ENCODE peak calls at places on chromosome 6, in six cellular contexts. P is cardiac fibroblast, H is AG09309, D is CD14-positive monocyte, I is mesothelial cell of epicardium, Q is AG09319. B is an unnamed sample.

GRCh38 chr6:108027594-108027993 is 46.9 kb downstream of the OSTM1 start:
- DNase-seq in D (no peak), Q (no peak), I (no peak), P (peak; percentile 15), H (no peak), B (no peak)

GRCh38 chr6:167759912-167760311 is 66.8 kb upstream of the AFDN start:
- DNase-seq in D (peak; percentile 40), P (no peak), H (no peak), I (no peak), Q (no peak), B (no peak)

GRCh38 chr6:20116792-20117191 is 95.5 kb downstream of the MBOAT1 start:
- DNase-seq in I (no peak), Q (no peak), P (no peak), H (no peak), D (no peak), B (no peak)

GRCh38 chr6:3363296-3364025 is 93.4 kb downstream of the SLC22A23 start:
- DNase-seq in Q (no peak), H (no peak), D (no peak), P (no peak), I (no peak), B (no peak)

GRCh38 chr6:105359419-105360366 is 43.2 kb downstream of the PREP start:
- DNase-seq in P (peak; percentile 95), D (no peak), I (no peak), H (peak; percentile 77), Q (peak; percentile 61), B (no peak)

GRCh38 chr6:5084192-5084786 is 852 bp upstream of the PPP1R3G start:
- DNase-seq in H (no peak), P (no peak), I (no peak), Q (no peak), D (no peak), B (no peak)

GRCh38 chr6:163531122-163531521 is 116.6 kb downstream of the QKI start:
- DNase-seq in H (no peak), Q (no peak), D (no peak), I (no peak), P (no peak), B (no peak)

GRCh38 chr6:22471746-22472145 is 97.6 kb upstream of the HDGFL1 start:
- DNase-seq in Q (no peak), H (no peak), D (no peak), P (no peak), I (no peak), B (no peak)

GRCh38 chr6:140542858-140543257 is 1168.4 kb upstream of the CITED2 start:
- DNase-seq in P (no peak), Q (no peak), H (no peak), I (no peak), D (no peak), B (no peak)

GRCh38 chr6:140538926-140539325 is 1164.5 kb upstream of the CITED2 start:
- DNase-seq in D (no peak), H (no peak), Q (no peak), P (peak; percentile 34), I (no peak), B (no peak)

GRCh38 chr6:140544431-140544830 is 1170.0 kb upstream of the CITED2 start:
- DNase-seq in Q (no peak), I (no peak), D (no peak), H (no peak), P (no peak), B (no peak)

GRCh38 chr6:140540743-140541142 is 1166.3 kb upstream of the CITED2 start:
- DNase-seq in H (no peak), P (no peak), I (no peak), D (no peak), Q (no peak), B (no peak)

GRCh38 chr6:140541288-140541687 is 1166.8 kb upstream of the CITED2 start:
- DNase-seq in P (no peak), D (no peak), I (no peak), Q (no peak), H (no peak), B (no peak)
- TF ChIP-seq CTCF in P (no peak), D (no peak), I (no peak), Q (no peak), H (no peak), B (no peak)

GRCh38 chr6:170212051-170212756 is 78.7 kb downstream of the DLL1 start:
- DNase-seq in I (peak; percentile 33), P (no peak), Q (no peak), H (no peak), D (peak; percentile 34), B (no peak)
- TF ChIP-seq CTCF in I (no peak), P (no peak), Q (no peak), H (no peak), D (no peak), B (no peak)

DNA sequence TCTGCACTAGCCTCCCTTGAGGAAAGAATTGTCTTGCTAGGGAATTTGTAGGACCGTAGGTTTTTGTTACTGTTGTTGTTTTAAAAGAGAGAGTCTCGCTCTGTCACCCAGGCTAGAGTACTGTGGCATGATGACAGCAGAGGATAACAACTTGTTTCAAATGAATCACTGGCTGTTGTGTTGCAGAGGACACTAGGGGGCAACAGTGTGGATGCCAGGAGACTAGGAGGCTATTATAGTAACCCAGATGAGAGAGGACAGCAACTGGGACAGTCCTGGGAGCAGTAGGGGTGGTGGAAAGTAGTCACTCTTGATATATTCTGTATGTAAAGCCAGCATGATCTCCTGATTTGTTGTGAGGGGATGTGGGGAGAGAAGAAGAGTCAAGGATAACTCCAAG is 41.8 kb upstream of the LAMA4 start:
- DNase-seq in D (no peak), P (peak; percentile 77), I (no peak), H (no peak), Q (no peak), B (peak; percentile 48)
- TF ChIP-seq CTCF in D (no peak), P (peak; percentile 77), I (no peak), H (peak; percentile 74), Q (peak; percentile 53), B (peak; percentile 80)

GRCh38 chr6:12842126-12842525 is 125.6 kb downstream of the PHACTR1 start:
- DNase-seq in I (no peak), Q (no peak), D (no peak), H (no peak), P (no peak), B (no peak)

GRCh38 chr6:12842658-12843057 is 126.1 kb downstream of the PHACTR1 start:
- DNase-seq in P (no peak), H (no peak), I (no peak), D (no peak), Q (no peak), B (no peak)

GRCh38 chr6:12841619-12842018 is 125.1 kb downstream of the PHACTR1 start:
- DNase-seq in P (no peak), D (no peak), H (no peak), Q (no peak), I (no peak), B (no peak)

GRCh38 chr6:12845224-12846004 is 128.8 kb downstream of the PHACTR1 start:
- DNase-seq in D (no peak), H (no peak), I (no peak), Q (no peak), P (no peak), B (no peak)

DNA sequence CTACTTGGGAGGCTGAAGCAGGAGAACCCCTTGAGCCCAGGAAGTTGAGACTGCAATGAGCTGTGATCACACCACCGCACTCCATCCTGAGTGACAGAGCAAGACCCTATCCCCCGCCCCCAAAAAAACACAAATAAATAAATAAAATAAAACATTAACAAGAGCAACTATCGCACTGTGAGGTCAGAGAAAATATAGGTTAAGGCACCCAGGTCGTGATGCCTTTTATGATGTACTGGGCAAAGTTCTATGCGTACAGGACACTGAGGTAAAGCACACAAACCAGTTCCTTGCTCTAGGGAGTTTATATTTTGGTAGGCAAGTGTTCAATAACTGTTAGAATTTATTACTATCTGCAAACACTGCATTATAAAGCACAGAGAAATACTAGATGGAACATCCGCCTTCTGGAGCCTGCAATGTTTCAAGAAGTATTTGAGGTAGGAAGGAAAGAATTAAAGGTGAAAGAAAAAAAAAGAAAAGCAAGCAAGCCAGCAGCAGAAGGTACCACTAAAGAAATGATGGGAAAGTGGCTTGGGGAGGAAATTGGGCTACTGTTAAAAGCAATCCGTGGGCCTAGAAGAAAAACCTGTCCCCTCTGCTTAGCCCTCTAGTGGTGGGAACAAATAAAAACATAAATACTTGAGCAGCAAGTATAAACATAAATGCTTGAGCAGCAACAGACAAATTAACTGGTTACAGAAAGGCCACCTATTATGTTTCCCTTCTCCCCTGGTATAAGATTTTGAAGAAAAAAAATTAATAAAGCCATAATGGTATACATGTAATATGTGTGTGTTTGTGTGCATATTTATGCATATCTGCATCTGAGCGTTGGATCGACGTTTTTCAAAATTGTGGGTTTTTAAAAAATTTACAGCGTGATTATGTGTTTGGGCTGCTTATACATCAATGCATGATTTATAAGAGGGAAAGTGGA is 128.0 kb downstream of the PHACTR1 start:
- DNase-seq in I (no peak), P (peak; percentile 41), H (no peak), Q (no peak), D (no peak), B (no peak)
- TF ChIP-seq CTCF in I (peak; percentile 83), P (peak; percentile 62), H (peak; percentile 65), Q (peak; percentile 61), D (peak; percentile 74), B (peak; percentile 58)

DNA sequence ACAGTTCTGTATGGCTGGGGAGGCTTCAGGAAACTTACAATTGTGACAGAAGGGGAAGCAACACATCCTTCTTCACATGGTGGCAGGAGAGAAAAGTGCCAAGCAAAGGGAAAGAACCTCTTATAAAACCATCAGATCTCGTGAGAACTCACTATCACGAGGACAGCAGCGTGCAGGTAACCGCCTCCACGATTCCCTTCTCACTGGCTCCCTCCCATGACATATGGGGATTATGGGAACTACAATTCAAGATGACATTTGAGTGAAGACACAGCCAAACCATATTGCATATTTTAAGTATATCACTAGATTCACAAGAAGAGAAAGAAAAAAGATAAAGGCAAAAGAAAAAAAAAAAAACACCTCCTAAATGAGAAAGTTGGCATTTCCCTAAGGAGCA is 431.9 kb upstream of the RGS17 start:
- DNase-seq in D (no peak), Q (no peak), I (no peak), H (no peak), P (no peak), B (peak; percentile 9)
- TF ChIP-seq CTCF in D (no peak), Q (no peak), I (no peak), H (no peak), P (no peak), B (peak; percentile 41)

DNA sequence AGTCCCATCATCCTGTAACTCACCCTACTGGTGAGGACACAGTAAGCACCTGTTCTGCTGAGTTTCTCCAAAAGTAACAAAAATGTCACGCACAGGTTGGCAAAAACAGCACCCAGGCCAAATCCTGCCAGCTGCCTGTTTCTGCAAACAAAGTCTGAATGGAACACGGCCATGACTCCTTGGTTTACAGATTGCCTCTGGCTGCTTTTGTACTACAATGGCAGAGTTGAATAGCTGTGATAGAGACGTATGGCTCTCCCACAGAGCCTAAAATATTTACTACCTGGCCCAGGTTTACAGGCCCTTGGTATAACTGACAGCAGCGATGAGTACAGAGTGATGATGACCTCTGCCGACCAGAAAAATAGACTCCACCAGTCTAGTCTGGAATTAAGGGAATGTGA is 52.6 kb downstream of the CNKSR3 start:
- DNase-seq in Q (no peak), P (no peak), I (no peak), H (no peak), D (no peak), B (no peak)
- TF ChIP-seq CTCF in Q (no peak), P (no peak), I (no peak), H (no peak), D (no peak), B (peak; percentile 19)